ENCODE peak calls at places on chromosomes 2 and 18, in five cellular contexts. E, L, R, G and K are unnamed samples.

GRCh38 chr2:105521616-105522015 is 122.8 kb upstream of the FHL2 start:
- DNase-seq in E (no peak), L (no peak), R (no peak), G (no peak), K (no peak)

GRCh38 chr2:238026953-238027505 is 33.8 kb upstream of the SCLY start:
- DNase-seq in E (no peak), L (no peak), R (no peak), G (no peak), K (no peak)

GRCh38 chr2:207796585-207797350 is 27.1 kb upstream of the FZD5 start:
- DNase-seq in E (no peak), L (no peak), R (no peak), G (peak), K (no peak)

GRCh38 chr2:12718662-12719399 is 2.1 kb downstream of the TRIB2 start:
- DNase-seq in E (no peak), L (no peak), R (peak), G (no peak), K (no peak)

GRCh38 chr18:23652232-23652631 is 10.5 kb downstream of the ANKRD29 start:
- DNase-seq in E (no peak), L (no peak), R (no peak), G (no peak), K (no peak)

GRCh38 chr2:8583400-8584173 is 98.3 kb upstream of the ID2 start:
- DNase-seq in E (peak), L (peak), R (peak), G (peak), K (peak)

GRCh38 chr2:131043199-131044077 is 49.8 kb downstream of the FAM168B start:
- DNase-seq in E (no peak), L (no peak), R (no peak), G (no peak), K (no peak)

GRCh38 chr2:75772908-75773630 is 62.4 kb upstream of the GCFC2 start:
- DNase-seq in E (no peak), L (no peak), R (no peak), G (no peak), K (no peak)

GRCh38 chr2:220847587-220847986 is 724.5 kb downstream of the EPHA4 start:
- DNase-seq in E (no peak), L (no peak), R (no peak), G (no peak), K (no peak)

GRCh38 chr2:118527571-118527970 is 319.9 kb downstream of the EN1 start:
- DNase-seq in E (no peak), L (no peak), R (no peak), G (no peak), K (no peak)

GRCh38 chr2:107711941-107712340 is 114.8 kb upstream of the RGPD4 start:
- DNase-seq in E (no peak), L (no peak), R (no peak), G (no peak), K (no peak)

GRCh38 chr2:107717666-107718065 is 109.0 kb upstream of the RGPD4 start:
- DNase-seq in E (no peak), L (no peak), R (no peak), G (no peak), K (no peak)

GRCh38 chr2:107712857-107713256 is 113.8 kb upstream of the RGPD4 start:
- DNase-seq in E (no peak), L (no peak), R (no peak), G (no peak), K (no peak)
- H3K4me3 ChIP-seq in E (peak), L (peak), R (peak), G (peak), K (no peak)

DNA sequence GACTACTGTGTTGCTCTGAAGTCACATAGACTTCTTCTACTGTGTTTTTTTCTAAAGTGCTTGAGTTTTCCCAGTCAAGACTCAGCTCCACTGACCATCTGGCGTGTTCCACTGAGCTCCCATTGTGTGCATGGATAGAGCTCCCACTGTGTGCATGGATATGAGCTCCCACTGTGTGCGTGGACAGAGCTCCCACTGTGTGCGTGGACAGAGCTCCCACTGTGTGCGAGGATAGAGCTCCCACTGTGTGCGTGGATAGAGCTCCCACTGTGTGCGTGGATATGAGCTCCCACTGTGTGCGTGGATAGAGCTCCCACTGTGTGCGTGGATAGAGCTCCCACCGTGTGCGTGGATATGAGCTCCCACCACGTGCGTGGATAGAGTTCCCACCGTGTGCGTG is 148.3 kb upstream of the ALKAL2 start:
- DNase-seq in E (no peak), L (no peak), R (no peak), G (no peak), K (no peak)
- H3K4me3 ChIP-seq in E (no peak), L (no peak), R (no peak), G (no peak), K (no peak)

DNA sequence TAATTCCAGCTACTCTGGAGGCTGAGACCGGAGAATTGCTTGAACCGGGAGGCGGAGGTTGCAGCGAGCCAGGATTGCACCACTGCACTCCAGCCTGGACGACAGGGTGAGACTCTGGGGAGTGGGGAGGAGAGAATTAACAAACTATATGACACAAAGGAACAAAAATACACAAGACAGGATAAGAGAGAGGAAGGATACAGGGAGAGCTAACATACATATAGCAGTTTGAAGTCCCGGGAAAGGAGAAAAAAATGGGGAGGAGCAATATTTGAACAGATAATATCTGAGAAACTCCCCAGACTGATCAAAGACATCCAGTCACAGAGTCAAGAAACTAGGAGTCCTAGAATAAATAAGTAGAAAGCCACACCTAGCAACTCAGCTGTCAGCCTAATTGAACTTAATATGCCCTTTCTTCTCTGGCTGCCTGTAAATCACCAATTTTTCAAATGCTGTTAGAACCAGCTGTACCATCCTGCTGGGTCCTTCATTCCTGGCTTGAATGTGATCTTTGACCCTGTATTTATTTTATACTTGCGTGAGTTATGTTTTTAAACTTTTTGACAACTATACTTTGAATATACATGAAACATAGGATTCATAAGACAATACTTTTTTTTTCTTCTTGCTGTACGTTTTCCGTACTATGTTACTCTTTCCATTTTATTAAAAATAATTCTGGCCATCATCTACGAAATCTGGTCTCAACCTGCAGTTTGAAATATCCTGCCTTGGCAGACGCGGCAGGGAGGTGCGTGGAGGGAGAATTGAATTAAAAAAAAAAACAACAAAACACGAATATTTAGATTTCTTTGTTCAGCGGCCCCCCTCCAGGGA is 876 bp upstream of the CYP27A1 start:
- DNase-seq in E (no peak), L (no peak), R (no peak), G (peak), K (no peak)
- H3K4me3 ChIP-seq in E (no peak), L (peak), R (no peak), G (peak), K (no peak)

DNA sequence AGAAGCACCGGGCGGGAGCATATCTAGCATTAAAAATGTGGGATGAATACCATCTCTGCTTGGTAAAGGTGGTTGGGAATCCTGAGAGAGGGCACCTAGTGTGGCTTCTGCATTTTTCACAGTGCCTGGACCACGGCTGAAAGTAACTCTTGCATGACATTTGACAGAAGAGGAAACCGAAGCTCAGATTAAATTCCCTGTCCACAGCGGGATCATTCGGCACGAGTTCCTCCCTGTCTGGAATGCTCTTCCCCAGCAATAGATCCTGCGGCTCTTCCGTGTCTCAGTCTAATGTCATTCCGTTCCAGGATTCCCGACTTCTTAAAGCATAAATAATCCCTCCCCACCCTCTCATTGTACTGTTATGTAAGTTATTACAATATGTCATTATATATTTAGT is 905 bp upstream of the RPS7 start:
- DNase-seq in E (no peak), L (no peak), R (no peak), G (no peak), K (no peak)
- H3K4me3 ChIP-seq in E (no peak), L (no peak), R (peak), G (no peak), K (no peak)

DNA sequence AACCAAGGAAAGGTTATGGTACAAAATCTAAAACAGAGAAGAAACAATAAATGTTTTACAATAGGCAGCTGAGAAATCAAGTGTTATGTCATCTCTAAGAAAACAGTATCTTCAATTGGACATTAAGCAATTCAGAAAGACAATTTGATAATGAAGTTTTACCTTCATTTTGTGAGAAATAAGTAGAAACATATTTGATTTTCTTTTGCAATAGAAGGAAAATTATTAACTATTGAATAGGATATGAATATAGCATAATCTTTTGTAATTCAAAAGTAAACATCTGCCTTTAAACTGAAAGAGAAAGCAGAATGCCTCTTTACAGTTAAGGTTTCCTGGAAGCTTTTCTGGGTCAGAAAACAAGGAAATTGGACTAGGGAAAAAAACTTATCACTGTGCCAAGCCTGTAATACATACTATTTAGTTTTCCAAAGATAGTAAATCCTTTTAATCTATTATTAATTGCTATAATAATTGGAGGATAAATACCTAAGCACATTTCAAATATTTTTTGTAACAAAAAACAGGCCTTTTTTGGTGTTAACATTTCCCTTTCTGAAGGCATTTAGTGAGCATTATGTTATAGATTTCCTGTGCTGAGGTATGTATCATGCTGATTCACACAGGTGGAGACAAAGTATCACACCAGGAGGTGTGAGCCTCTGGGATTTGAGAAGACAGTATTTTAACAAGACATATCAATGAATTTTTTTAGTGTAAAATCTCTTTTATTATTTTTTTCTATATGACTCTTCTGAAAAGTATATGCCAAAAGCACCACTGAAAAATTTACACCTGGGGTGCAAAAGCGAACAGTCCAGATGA is 947.0 kb upstream of the CDH2 start:
- DNase-seq in E (no peak), L (no peak), R (no peak), G (no peak), K (no peak)
- H3K4me3 ChIP-seq in E (no peak), L (no peak), R (no peak), G (no peak), K (no peak)

DNA sequence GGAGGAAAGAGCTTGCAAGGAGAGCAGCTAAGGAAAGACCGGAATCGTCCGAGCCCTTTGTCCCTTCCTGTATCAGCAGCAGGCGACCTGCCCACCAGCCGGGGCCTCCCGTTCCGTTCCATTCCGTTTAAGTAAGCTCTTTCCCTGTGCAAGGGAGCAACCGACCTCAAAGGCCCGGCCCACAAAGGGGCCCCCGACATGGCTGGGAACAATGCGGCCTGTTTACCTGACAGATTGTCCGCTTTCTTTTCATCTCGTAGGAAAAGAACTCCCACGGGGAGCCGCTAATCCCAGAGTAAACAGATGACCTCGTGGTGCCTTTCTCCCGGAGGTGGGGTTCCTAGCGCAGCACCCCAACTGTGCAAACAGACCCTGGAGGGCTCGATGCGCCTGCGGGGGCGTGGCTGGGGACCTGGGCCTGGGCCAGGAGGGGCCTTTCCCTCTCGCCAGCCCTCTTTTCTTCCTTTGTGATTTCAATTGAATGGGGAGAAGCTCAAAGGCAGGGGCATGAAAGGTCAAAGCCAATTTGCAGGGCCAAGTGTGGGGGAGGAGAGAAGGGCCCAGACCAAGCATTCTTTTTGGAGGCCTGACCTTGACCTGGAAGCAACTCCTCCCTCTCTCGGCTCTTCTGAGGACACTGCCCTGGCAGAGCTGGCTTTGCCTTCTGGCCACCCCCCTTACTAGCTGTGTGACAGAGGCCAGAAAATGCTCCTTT is 120.2 kb downstream of the INHBB start:
- DNase-seq in E (no peak), L (no peak), R (no peak), G (peak), K (no peak)
- H3K4me3 ChIP-seq in E (no peak), L (no peak), R (no peak), G (no peak), K (no peak)

GRCh38 chr2:240280621-240281020 is 140.2 kb upstream of the OTOS start:
- DNase-seq in E (no peak), L (no peak), R (no peak), G (no peak), K (no peak)
- H3K4me3 ChIP-seq in E (no peak), L (no peak), R (no peak), G (no peak), K (no peak)